ENCODE peak calls at places on chromosomes 4 and X, in four cellular contexts. Z, Q, Y and T are unnamed samples.

GRCh38 chrX:3326721-3327120 is 19.7 kb downstream of the MXRA5 start:
- DNase-seq in Z (no peak), Q (no peak), Y (peak), T (no peak)

GRCh38 chr4:189146994-189147929 is 793.4 kb upstream of the FRG1 start:
- DNase-seq in Z (no peak), Q (no peak), Y (no peak), T (no peak)

GRCh38 chr4:55849724-55850123 is 3.7 kb upstream of the EXOC1 start:
- DNase-seq in Z (peak), Q (no peak), Y (no peak), T (no peak)

GRCh38 chr4:78437608-78438088 is 113.9 kb upstream of the ANXA3 start:
- DNase-seq in Z (no peak), Q (no peak), Y (no peak), T (no peak)

GRCh38 chr4:71206763-71207162 is 132.1 kb upstream of the SLC4A4 start:
- DNase-seq in Z (no peak), Q (no peak), Y (no peak), T (peak)

GRCh38 chr4:3330682-3331081 is 37.9 kb downstream of the RGS12 start:
- DNase-seq in Z (no peak), Q (no peak), Y (no peak), T (no peak)

GRCh38 chr4:134879019-134879418 is 677.4 kb upstream of the PABPC4L start:
- DNase-seq in Z (no peak), Q (no peak), Y (no peak), T (no peak)

GRCh38 chr4:174763454-174764104 is 65.5 kb downstream of the GLRA3 start:
- DNase-seq in Z (no peak), Q (no peak), Y (no peak), T (no peak)

GRCh38 chr4:85557016-85557901 is 82.3 kb downstream of the ARHGAP24 start:
- DNase-seq in Z (no peak), Q (no peak), Y (no peak), T (no peak)

GRCh38 chr4:26287748-26288147 is 33.1 kb upstream of the RBPJ start:
- DNase-seq in Z (no peak), Q (no peak), Y (no peak), T (no peak)

GRCh38 chr4:99087887-99088484 is 602 bp downstream of the ADH5 start:
- DNase-seq in Z (peak), Q (peak), Y (no peak), T (peak)

GRCh38 chr4:83362492-83363329 is 28.1 kb upstream of the HPSE start:
- DNase-seq in Z (peak), Q (no peak), Y (peak), T (peak)

GRCh38 chr4:94504545-94504944 is 52.8 kb downstream of the PDLIM5 start:
- DNase-seq in Z (no peak), Q (no peak), Y (no peak), T (no peak)

GRCh38 chr4:103244251-103244650 is 46.1 kb upstream of the CENPE start:
- DNase-seq in Z (no peak), Q (no peak), Y (no peak), T (no peak)

GRCh38 chrX:13432376-13432775 is 112.5 kb upstream of the ATXN3L start:
- DNase-seq in Z (no peak), Q (no peak), Y (peak), T (peak)

GRCh38 chr4:31045724-31046318 is 325.7 kb downstream of the PCDH7 start:
- DNase-seq in Z (peak), Q (no peak), Y (no peak), T (peak)

GRCh38 chr4:94665500-94666398 is 92.0 kb upstream of the BMPR1B start:
- DNase-seq in Z (no peak), Q (no peak), Y (no peak), T (no peak)

GRCh38 chrX:53239474-53239873 is 14.5 kb upstream of the KDM5C start:
- DNase-seq in Z (peak), Q (no peak), Y (no peak), T (no peak)

GRCh38 chr4:7506119-7506518 is 71.4 kb upstream of the PSAPL1 start:
- DNase-seq in Z (no peak), Q (no peak), Y (no peak), T (peak)

GRCh38 chr4:41119867-41120295 is 94.5 kb downstream of the APBB2 start:
- DNase-seq in Z (no peak), Q (no peak), Y (no peak), T (no peak)

GRCh38 chr4:97646997-97647396 is 496.3 kb downstream of the STPG2 start:
- DNase-seq in Z (no peak), Q (no peak), Y (no peak), T (peak)

GRCh38 chr4:17066972-17067371 is 168.5 kb upstream of the LDB2 start:
- DNase-seq in Z (no peak), Q (no peak), Y (peak), T (peak)

GRCh38 chr4:14309429-14309828 is 681.9 kb upstream of the BOD1L1 start:
- DNase-seq in Z (no peak), Q (no peak), Y (no peak), T (no peak)

GRCh38 chr4:15714141-15714540 is 11.3 kb downstream of the BST1 start:
- DNase-seq in Z (no peak), Q (no peak), Y (no peak), T (no peak)

GRCh38 chr4:182969651-182970279 is 52.6 kb upstream of the DCTD start:
- DNase-seq in Z (no peak), Q (no peak), Y (no peak), T (no peak)

GRCh38 chr4:185738038-185738552 is 73.9 kb downstream of the SORBS2 start:
- DNase-seq in Z (no peak), Q (no peak), Y (no peak), T (peak)

GRCh38 chr4:14743601-14744000 is 258.7 kb upstream of the CPEB2 start:
- DNase-seq in Z (no peak), Q (no peak), Y (no peak), T (peak)

GRCh38 chrX:77160301-77160700 is 286.9 kb upstream of the FGF16 start:
- DNase-seq in Z (peak), Q (no peak), Y (no peak), T (no peak)

GRCh38 chr4:169059294-169060201 is 49.5 kb upstream of the CBR4 start:
- DNase-seq in Z (no peak), Q (no peak), Y (no peak), T (no peak)

GRCh38 chr4:173307778-173308177 is 26.4 kb downstream of the HMGB2 start:
- DNase-seq in Z (no peak), Q (no peak), Y (no peak), T (no peak)

GRCh38 chr4:77184018-77184417 is 27.0 kb downstream of the CCNG2 start:
- DNase-seq in Z (no peak), Q (no peak), Y (no peak), T (no peak)

GRCh38 chrX:926991-927390 is 285.5 kb downstream of the CRLF2 start:
- DNase-seq in Z (no peak), Q (no peak), Y (no peak), T (no peak)

GRCh38 chr4:142563682-142564291 is 282.3 kb downstream of the INPP4B start:
- DNase-seq in Z (no peak), Q (no peak), Y (no peak), T (no peak)

GRCh38 chrX:24260827-24261550 is 52.9 kb downstream of the SUPT20HL2 start:
- DNase-seq in Z (no peak), Q (no peak), Y (no peak), T (no peak)

GRCh38 chrX:24262309-24262708 is 51.6 kb downstream of the SUPT20HL2 start:
- DNase-seq in Z (no peak), Q (no peak), Y (no peak), T (no peak)

GRCh38 chrX:24264383-24264782 is 49.5 kb downstream of the SUPT20HL2 start:
- DNase-seq in Z (no peak), Q (no peak), Y (no peak), T (no peak)

GRCh38 chrX:24257011-24257410 is 56.9 kb downstream of the SUPT20HL2 start:
- DNase-seq in Z (no peak), Q (no peak), Y (no peak), T (no peak)

GRCh38 chrX:24259544-24260240 is 54.2 kb downstream of the SUPT20HL2 start:
- DNase-seq in Z (peak), Q (no peak), Y (no peak), T (peak)
- TF ChIP-seq CTCF in Z (peak), Q (peak), Y (peak), T (peak)

GRCh38 chrX:65752294-65752693 is 84.8 kb downstream of the MSN start:
- DNase-seq in Z (no peak), Q (no peak), Y (no peak), T (no peak)

GRCh38 chrX:65750674-65751469 is 83.4 kb downstream of the MSN start:
- DNase-seq in Z (no peak), Q (no peak), Y (no peak), T (no peak)

GRCh38 chrX:65755786-65756185 is 88.3 kb downstream of the MSN start:
- DNase-seq in Z (no peak), Q (no peak), Y (no peak), T (no peak)

GRCh38 chrX:65745992-65746391 is 78.5 kb downstream of the MSN start:
- DNase-seq in Z (peak), Q (no peak), Y (no peak), T (no peak)

DNA sequence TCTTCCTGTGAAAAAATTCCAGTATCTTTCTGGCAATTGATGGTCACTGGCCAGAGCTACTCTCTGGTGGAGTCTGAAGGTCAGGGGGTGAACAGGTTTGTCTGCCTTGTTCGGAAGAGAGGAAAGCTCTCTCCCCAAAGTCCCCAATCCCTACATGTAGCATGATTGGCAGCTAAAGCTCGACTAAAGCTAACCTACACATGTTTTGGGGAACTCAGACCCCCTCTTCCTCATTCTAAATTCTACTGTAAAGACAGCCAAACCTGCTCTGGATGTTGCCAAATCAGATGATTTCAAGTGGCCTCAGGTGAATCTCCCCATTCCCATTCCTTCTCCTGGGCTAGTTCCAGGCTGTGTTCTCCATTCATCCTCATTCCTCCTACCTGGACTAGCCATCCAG is 84.1 kb downstream of the MSN start:
- DNase-seq in Z (no peak), Q (no peak), Y (no peak), T (no peak)
- H3K4me3 ChIP-seq in Z (no peak), Q (no peak), Y (no peak), T (no peak)

GRCh38 chrX:10326578-10326977 is 169.8 kb downstream of the CLCN4 start:
- DNase-seq in Z (no peak), Q (no peak), Y (peak), T (no peak)
- TF ChIP-seq CTCF in Z (peak), Q (no peak), Y (peak), T (peak)

GRCh38 chr4:21307709-21308108 is 607.5 kb downstream of the PACRGL start:
- DNase-seq in Z (peak), Q (no peak), Y (no peak), T (no peak)

DNA sequence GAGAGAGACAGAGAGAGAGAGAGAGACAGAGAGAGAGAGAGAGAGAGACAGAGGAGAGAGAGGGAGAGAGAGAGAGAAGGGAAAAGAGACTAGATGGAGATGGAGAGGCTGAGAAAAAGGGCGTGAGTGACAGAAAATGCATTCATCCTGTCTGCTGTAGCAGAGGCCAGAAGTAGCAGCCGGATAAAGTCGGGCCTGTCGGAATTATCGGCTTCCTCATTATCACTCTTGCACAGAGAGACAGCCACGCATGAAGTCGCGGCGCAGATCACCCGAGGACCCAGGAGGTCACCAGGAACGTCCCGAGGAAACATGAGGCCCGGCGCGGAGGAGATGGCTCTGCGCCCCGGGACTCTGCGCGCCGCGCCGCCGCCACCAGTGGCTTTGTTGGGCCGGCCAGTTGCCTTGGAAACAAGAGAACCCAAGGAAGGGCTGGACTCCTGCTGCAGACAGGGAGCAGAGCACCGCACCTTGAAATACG is 603.8 kb downstream of the PACRGL start:
- DNase-seq in Z (peak), Q (no peak), Y (no peak), T (no peak)
- H3K4me3 ChIP-seq in Z (peak), Q (no peak), Y (no peak), T (peak)

GRCh38 chrX:119693996-119694451 is 1.1 kb upstream of the SEPTIN6 start:
- DNase-seq in Z (peak), Q (no peak), Y (no peak), T (no peak)

GRCh38 chrX:119696251-119696890 is 3.4 kb upstream of the SEPTIN6 start:
- DNase-seq in Z (no peak), Q (no peak), Y (no peak), T (no peak)

GRCh38 chrX:119693032-119693995 is at the start of gene SEPTIN6:
- DNase-seq in Z (peak), Q (no peak), Y (no peak), T (peak)

GRCh38 chrX:119695535-119696050 is 2.6 kb upstream of the SEPTIN6 start:
- DNase-seq in Z (no peak), Q (no peak), Y (no peak), T (no peak)

DNA sequence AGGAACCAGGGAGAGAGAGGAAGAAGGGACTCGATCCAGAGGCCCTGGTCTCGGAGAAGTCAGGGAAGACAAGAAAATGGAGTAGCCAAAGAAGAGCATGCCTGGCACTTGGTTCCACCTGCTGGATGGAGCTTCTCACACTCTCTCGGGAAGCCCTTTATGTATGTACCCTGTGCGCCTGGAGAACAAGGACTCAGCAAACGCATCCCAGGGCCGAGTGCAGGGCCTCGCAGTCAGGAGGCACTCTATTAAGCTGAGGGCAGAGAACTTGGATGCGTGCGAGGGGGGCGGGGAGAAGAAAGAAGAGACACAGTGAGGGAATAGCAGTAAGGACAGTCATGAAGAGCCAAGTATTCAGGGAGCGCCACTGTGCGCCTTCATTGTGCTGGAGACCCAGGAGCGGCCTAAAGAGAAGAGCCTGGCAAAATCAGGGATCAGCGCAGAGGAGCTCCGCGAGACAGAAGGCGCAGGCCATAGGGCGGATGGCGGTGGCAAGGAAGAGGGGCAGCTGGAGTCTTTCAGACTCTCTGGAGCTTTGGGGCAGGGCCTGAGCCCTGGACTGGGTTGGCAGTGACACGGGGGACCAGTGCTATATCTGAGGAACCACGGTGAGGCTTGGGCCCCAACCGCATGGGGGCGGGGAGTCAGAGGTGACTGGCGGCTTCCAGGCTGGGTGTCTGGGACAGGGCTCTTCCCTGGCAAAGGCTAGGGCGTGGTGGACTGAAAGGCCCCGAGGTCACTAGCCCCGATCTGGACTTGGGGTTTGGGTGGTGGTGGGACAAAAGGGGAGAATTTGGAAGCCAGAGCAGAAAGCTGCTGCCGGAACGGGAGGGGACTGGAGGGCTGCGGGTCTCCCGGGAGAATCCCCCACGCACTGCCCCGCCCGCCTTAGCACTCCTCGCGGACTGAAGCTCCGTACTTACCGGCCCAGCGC is 1.9 kb upstream of the SEPTIN6 start:
- DNase-seq in Z (peak), Q (no peak), Y (no peak), T (no peak)
- TF ChIP-seq CTCF in Z (peak), Q (no peak), Y (no peak), T (peak)

GRCh38 chr4:44237643-44238042 is 211.0 kb downstream of the KCTD8 start:
- DNase-seq in Z (no peak), Q (no peak), Y (no peak), T (no peak)

GRCh38 chr4:44232262-44232661 is 216.3 kb downstream of the KCTD8 start:
- DNase-seq in Z (peak), Q (no peak), Y (no peak), T (no peak)

DNA sequence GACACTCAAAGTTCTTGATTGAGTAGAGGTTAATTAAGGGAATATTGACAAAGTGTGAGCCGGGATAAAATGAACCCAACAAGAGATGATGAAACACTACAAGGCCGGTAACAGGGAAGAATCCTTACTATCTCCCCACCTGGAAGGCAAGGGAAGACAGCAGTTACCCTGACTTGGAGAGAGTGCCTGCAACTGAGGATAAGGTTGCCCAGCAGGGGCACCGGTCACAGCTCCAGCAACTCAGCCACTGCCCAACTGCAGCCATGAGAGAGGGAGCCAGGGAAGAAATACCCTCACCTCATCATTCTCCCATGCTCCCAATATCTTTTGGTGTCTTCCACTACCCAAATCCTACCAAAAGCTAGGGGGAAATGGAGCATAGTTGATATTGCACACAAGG is 212.7 kb downstream of the KCTD8 start:
- DNase-seq in Z (peak), Q (no peak), Y (no peak), T (no peak)
- H3K4me3 ChIP-seq in Z (no peak), Q (no peak), Y (no peak), T (no peak)

DNA sequence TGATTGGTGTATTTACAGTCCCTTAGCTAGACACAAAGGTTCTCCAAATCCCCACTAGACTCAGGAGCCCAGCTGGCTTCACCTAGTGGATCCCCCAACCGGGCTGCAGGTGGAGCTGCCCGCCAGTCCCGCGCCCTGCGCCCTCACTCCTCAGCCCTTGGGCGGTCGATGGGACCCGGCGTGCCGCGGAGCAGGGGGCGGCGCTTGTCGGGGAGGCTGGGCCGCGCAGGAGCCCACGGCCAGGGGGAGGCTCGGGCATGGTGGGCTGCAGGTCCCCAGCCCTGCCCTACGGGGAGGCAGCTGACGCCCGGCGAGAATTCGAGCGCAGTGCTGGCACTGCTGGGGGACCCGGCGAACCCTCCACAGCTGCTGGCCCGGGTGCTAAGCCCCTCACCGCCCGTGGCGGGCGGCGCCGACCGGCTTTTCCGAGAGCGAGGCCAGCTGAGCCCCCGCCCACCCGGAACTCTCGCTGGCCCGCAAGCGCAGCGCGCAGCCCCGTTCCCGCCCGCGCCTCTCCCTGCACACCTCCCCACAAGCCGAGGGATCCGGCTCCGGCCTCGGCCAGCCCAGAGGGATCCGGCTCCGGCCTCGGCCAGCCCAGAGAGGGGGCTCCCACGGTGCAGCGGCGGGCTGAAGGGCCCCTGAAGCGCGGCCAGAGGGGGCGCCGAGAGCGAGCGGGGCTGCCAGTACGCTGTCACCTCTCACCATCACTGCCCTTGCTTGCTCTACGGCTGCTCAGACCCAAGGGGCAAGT is 39.4 kb downstream of the WFS1 start:
- DNase-seq in Z (peak), Q (no peak), Y (no peak), T (no peak)
- TF ChIP-seq CTCF in Z (peak), Q (no peak), Y (no peak), T (peak)

DNA sequence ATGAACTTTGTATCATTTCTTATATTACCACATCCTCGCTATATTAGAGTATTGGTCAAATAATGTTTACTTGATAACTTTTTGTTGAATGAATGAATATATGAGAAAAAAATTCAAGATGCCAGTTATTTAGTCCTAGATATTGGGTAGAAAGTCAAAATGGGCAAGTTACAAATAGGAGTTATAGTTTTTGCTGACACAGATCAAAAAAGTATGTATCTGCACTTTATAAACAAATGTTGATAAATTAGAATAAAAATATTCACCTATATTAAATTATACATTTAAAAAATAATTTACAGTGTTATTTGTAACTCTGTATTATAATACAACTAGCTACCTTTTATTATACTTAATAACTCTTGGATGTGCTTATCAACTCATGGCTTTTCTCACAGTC is 57.8 kb upstream of the NDST4 start:
- DNase-seq in Z (no peak), Q (no peak), Y (no peak), T (no peak)
- H3K4me3 ChIP-seq in Z (no peak), Q (no peak), Y (no peak), T (no peak)